ENCODE peak calls at places on chromosomes 11 and 22, in seven cellular contexts. R is GM23248, D is GM12865, O is lower leg skin, J is foreskin fibroblast, U is Ammon's horn, Y is NCI-H345. X is an unnamed sample.

GRCh38 chr11:77093987-77094840 is 8.4 kb upstream of the OMP start:
- DNase-seq in J (no peak), U (no peak), R (no peak), Y (no peak), D (no peak), O (no peak), X (no peak)

GRCh38 chr11:88494857-88495256 is 157.3 kb upstream of the CTSC start:
- DNase-seq in D (peak), O (no peak), U (no peak), R (no peak), Y (no peak), J (no peak), X (no peak)

GRCh38 chr11:72237112-72237931 is 6.7 kb downstream of the PHOX2A start:
- DNase-seq in Y (no peak), J (no peak), O (peak), R (no peak), U (no peak), D (no peak), X (no peak)

GRCh38 chr11:59573216-59573615 is 42.4 kb downstream of the OSBP start:
- DNase-seq in J (peak), O (no peak), D (no peak), R (peak), U (no peak), Y (no peak), X (no peak)

GRCh38 chr22:29313126-29314071 is 2.1 kb downstream of the RASL10A start:
- DNase-seq in R (peak), D (no peak), J (peak), O (no peak), U (no peak), Y (no peak), X (peak)

GRCh38 chr11:121057922-121058321 is 34.0 kb downstream of the TBCEL start:
- DNase-seq in R (no peak), J (no peak), O (no peak), U (no peak), Y (no peak), D (no peak), X (no peak)

GRCh38 chr11:7186190-7186589 is 65.5 kb upstream of the SYT9 start:
- DNase-seq in R (peak), O (no peak), Y (no peak), U (no peak), J (peak), D (no peak), X (no peak)

GRCh38 chr11:77710358-77710757 is 72.8 kb upstream of the CLNS1A start:
- DNase-seq in O (no peak), R (peak), Y (no peak), U (no peak), J (peak), D (no peak), X (no peak)

GRCh38 chr11:65277878-65278277 is 16.1 kb downstream of the POLA2 start:
- DNase-seq in J (no peak), D (no peak), U (no peak), Y (no peak), R (no peak), O (no peak), X (no peak)

GRCh38 chr22:22109693-22110466 is 127.3 kb upstream of the TOP3B start:
- DNase-seq in J (no peak), R (no peak), D (no peak), O (no peak), U (no peak), Y (no peak), X (no peak)

GRCh38 chr11:18721576-18722292 is 4.3 kb downstream of the IGSF22 start:
- DNase-seq in Y (peak), D (peak), O (peak), J (peak), U (peak), R (peak), X (peak)

GRCh38 chr11:64334764-64335741 is 5.0 kb upstream of the CCDC88B start:
- DNase-seq in U (no peak), R (peak), J (peak), Y (peak), O (no peak), D (peak), X (peak)

GRCh38 chr11:125903753-125904659 is at the start of gene DDX25:
- DNase-seq in Y (peak), O (no peak), J (peak), U (peak), R (no peak), D (no peak), X (peak)

GRCh38 chr11:64094463-64095223 is 58.9 kb downstream of the FLRT1 start:
- DNase-seq in R (peak), O (no peak), U (peak), Y (no peak), D (no peak), J (peak), X (no peak)

GRCh38 chr11:117222991-117223740 is 8.7 kb downstream of the PCSK7 start:
- DNase-seq in D (no peak), O (peak), U (no peak), R (no peak), Y (no peak), J (no peak), X (no peak)

GRCh38 chr11:46239801-46240061 is 37.7 kb upstream of the CREB3L1 start:
- DNase-seq in U (no peak), R (peak), D (no peak), O (no peak), Y (peak), J (peak), X (no peak)

GRCh38 chr22:42662114-42663021 is 13.2 kb upstream of the CYB5R3 start:
- DNase-seq in D (peak), J (peak), O (peak), Y (peak), U (peak), R (peak), X (peak)

GRCh38 chr22:25410849-25411248 is 153.6 kb upstream of the GRK3 start:
- DNase-seq in R (no peak), Y (no peak), D (no peak), O (no peak), J (no peak), U (no peak), X (no peak)

GRCh38 chr11:45091563-45092392 is 54.7 kb upstream of the PRDM11 start:
- DNase-seq in J (no peak), Y (no peak), O (peak), R (no peak), U (no peak), D (no peak), X (no peak)

GRCh38 chr22:49007013-49007653 is 820.5 kb downstream of the BRD1 start:
- DNase-seq in D (no peak), U (no peak), Y (no peak), J (no peak), R (no peak), O (peak), X (no peak)

GRCh38 chr11:48037709-48038468 is 57.5 kb downstream of the PTPRJ start:
- DNase-seq in J (peak), D (no peak), Y (no peak), O (no peak), R (no peak), U (no peak), X (no peak)

GRCh38 chr22:27108425-27109114 is 451.2 kb downstream of the MIAT start:
- DNase-seq in U (no peak), J (no peak), Y (peak), D (no peak), R (no peak), O (peak), X (peak)

GRCh38 chr11:64765841-64766682 is 6.3 kb upstream of the PYGM start:
- DNase-seq in O (peak), Y (no peak), R (no peak), U (no peak), D (no peak), J (no peak), X (no peak)

X was measured in thyroid gland.